ENCODE peak calls at places on chromosome 17, in ten cellular contexts. D is SW480; J is HEK293T; T is frontal cortex; M is A172; B is stimulated activated naive CD8-positive, alpha-beta T cell treated with anti-CD3 and anti-CD28 coated beads, Interleukin-15, Interleukin-2, amounts not matched to agents 100 U/mL and 50 U/mL, for 24 hours; P is cardiac muscle cell; G is EH; V is iris pigment epithelial cell; C is stimulated activated naive CD4-positive, alpha-beta T cell treated with Interleukin-2 at 50 U/mL for 16 hours. W is an unnamed sample.
A peak's percentile ranks its signal among the peaks of the same experiment; 100 is the strongest.

GRCh38 chr17:45782889-45783592 is 1.1 kb upstream of the CRHR1 start:
- DNase-seq in B (peak; percentile 74), C (peak; percentile 6), G (no peak), M (no peak), T (peak; percentile 66), P (peak; percentile 65), J (peak; percentile 91), V (peak; percentile 18), D (peak; percentile 60), W (no peak)

GRCh38 chr17:1201132-1201702 is 21.4 kb upstream of the ABR start:
- DNase-seq in V (no peak), T (no peak), P (no peak), G (no peak), B (peak; percentile 52), J (no peak), C (peak; percentile 23), M (no peak), D (no peak), W (no peak)

GRCh38 chr17:47949197-47949759 is 7.9 kb downstream of the PNPO start:
- DNase-seq in P (peak; percentile 91), D (peak; percentile 75), B (peak; percentile 92), G (peak; percentile 83), T (peak; percentile 73), C (peak; percentile 73), V (peak; percentile 79), M (peak; percentile 66), J (peak; percentile 81), W (peak; percentile 26)

GRCh38 chr17:50037321-50038107 is 18.4 kb upstream of the ITGA3 start:
- DNase-seq in M (peak; percentile 93), V (peak; percentile 86), G (peak; percentile 94), P (no peak), B (no peak), D (no peak), T (no peak), C (no peak), J (no peak), W (no peak)

GRCh38 chr17:21375162-21375560 is 996 bp upstream of the KCNJ12 start:
- DNase-seq in C (no peak), V (no peak), T (no peak), B (no peak), J (no peak), P (no peak), D (no peak), M (no peak), G (no peak), W (no peak)

GRCh38 chr17:80780381-80781187 is 211.1 kb upstream of the CHMP6 start:
- DNase-seq in P (no peak), T (no peak), G (no peak), V (peak; percentile 57), J (no peak), D (no peak), B (peak; percentile 70), C (no peak), M (no peak), W (no peak)

GRCh38 chr17:10702574-10702973 is 5.2 kb downstream of the ADPRM start:
- DNase-seq in D (no peak), G (peak; percentile 71), P (no peak), V (peak; percentile 88), T (no peak), M (no peak), J (no peak), B (no peak), C (no peak), W (no peak)

GRCh38 chr17:76909971-76910760 is 42.0 kb downstream of the MGAT5B start:
- DNase-seq in G (peak; percentile 60), D (peak; percentile 31), J (peak; percentile 55), M (peak; percentile 23), C (no peak), T (peak; percentile 54), P (peak; percentile 92), B (peak; percentile 44), V (peak; percentile 36), W (no peak)

GRCh38 chr17:64232466-64233262 is 30.4 kb downstream of the TEX2 start:
- DNase-seq in B (no peak), C (no peak), V (no peak), P (no peak), T (no peak), D (no peak), G (no peak), J (no peak), M (no peak), W (no peak)

GRCh38 chr17:32976131-32976530 is 15.5 kb upstream of the SPACA3 start:
- DNase-seq in B (no peak), M (no peak), P (no peak), C (no peak), J (no peak), G (no peak), V (no peak), T (no peak), D (no peak), W (no peak)

GRCh38 chr17:11950771-11951519 is 46.3 kb downstream of the ZNF18 start:
- DNase-seq in B (no peak), T (no peak), C (no peak), M (no peak), V (peak; percentile 12), G (no peak), D (no peak), P (no peak), J (no peak), W (no peak)

GRCh38 chr17:19756551-19756950 is 8.5 kb upstream of the ALDH3A1 start:
- DNase-seq in V (no peak), D (no peak), T (no peak), J (no peak), M (no peak), B (no peak), C (no peak), P (peak; percentile 27), G (no peak), W (no peak)

GRCh38 chr17:27207073-27207511 is 86.8 kb upstream of the WSB1 start:
- DNase-seq in M (peak; percentile 71), G (peak; percentile 78), V (peak; percentile 80), C (no peak), J (no peak), T (no peak), P (no peak), B (no peak), D (peak; percentile 16), W (no peak)

GRCh38 chr17:76967762-76968161 is 99.6 kb downstream of the MGAT5B start:
- DNase-seq in G (no peak), J (no peak), P (no peak), B (no peak), C (no peak), V (no peak), D (no peak), M (no peak), T (no peak), W (no peak)

GRCh38 chr17:71790791-71791190 is 330.0 kb upstream of the SOX9 start:
- DNase-seq in M (peak; percentile 34), G (peak; percentile 4), C (no peak), P (no peak), V (peak; percentile 8), D (no peak), J (no peak), T (peak; percentile 6), B (no peak), W (no peak)

GRCh38 chr17:81295678-81296381 is 723 bp upstream of the SLC38A10 start:
- DNase-seq in J (peak; percentile 59), C (peak; percentile 32), B (peak; percentile 40), D (peak; percentile 79), P (no peak), M (peak; percentile 44), V (peak; percentile 42), G (peak; percentile 63), T (peak; percentile 64), W (peak; percentile 14)

GRCh38 chr17:11996722-11997146 is 541 bp downstream of the ZNF18 start:
- DNase-seq in T (no peak), C (peak; percentile 47), D (peak; percentile 64), V (peak; percentile 33), B (no peak), P (peak; percentile 53), G (no peak), J (peak; percentile 31), M (peak; percentile 65), W (no peak)

GRCh38 chr17:58215685-58216084 is 3.4 kb downstream of the MKS1 start:
- DNase-seq in C (no peak), P (no peak), B (no peak), G (no peak), T (no peak), J (no peak), M (peak; percentile 16), V (no peak), D (no peak), W (no peak)

GRCh38 chr17:74520790-74521480 is 10.3 kb downstream of the CD300LB start:
- DNase-seq in V (no peak), B (no peak), G (no peak), C (no peak), M (peak; percentile 45), J (peak; percentile 4), T (no peak), P (no peak), D (no peak), W (no peak)

GRCh38 chr17:2837147-2837561 is 40.9 kb downstream of the RAP1GAP2 start:
- DNase-seq in J (no peak), B (peak; percentile 56), D (no peak), M (no peak), G (no peak), C (peak; percentile 16), P (no peak), V (no peak), T (no peak), W (no peak)

GRCh38 chr17:65554568-65555223 is 6.8 kb downstream of the AXIN2 start:
- DNase-seq in T (no peak), J (no peak), G (peak; percentile 70), C (no peak), V (no peak), P (peak; percentile 49), B (no peak), D (no peak), M (no peak), W (no peak)

GRCh38 chr17:4986403-4986802 is 1.1 kb downstream of the CAMTA2 start:
- DNase-seq in V (peak; percentile 30), J (no peak), G (peak; percentile 55), P (no peak), T (no peak), D (peak; percentile 21), B (no peak), M (no peak), C (no peak), W (no peak)

GRCh38 chr17:41404024-41404651 is 6.7 kb upstream of the KRT31 start:
- DNase-seq in J (no peak), V (peak; percentile 95), P (no peak), T (no peak), D (peak; percentile 100), G (peak; percentile 99), C (peak; percentile 29), M (peak; percentile 99), B (peak; percentile 56), W (no peak)

GRCh38 chr17:8392274-8392673 is 5.4 kb downstream of the RNF222 start:
- DNase-seq in C (no peak), J (no peak), P (no peak), B (no peak), D (no peak), V (no peak), M (no peak), T (no peak), G (no peak), W (no peak)

GRCh38 chr17:14886200-14886739 is 378.9 kb downstream of the PMP22 start:
- DNase-seq in J (peak; percentile 7), T (no peak), C (no peak), P (peak; percentile 1), V (peak; percentile 28), G (peak; percentile 46), D (peak; percentile 12), B (no peak), M (peak; percentile 14), W (no peak)

GRCh38 chr17:45104029-45104428 is 28.3 kb downstream of the PLCD3 start:
- DNase-seq in M (no peak), B (no peak), G (no peak), C (no peak), T (no peak), D (no peak), P (no peak), V (no peak), J (no peak), W (no peak)

GRCh38 chr17:77726549-77726957 is 231.9 kb upstream of the TNRC6C start:
- DNase-seq in C (no peak), T (no peak), V (no peak), M (no peak), P (no peak), B (no peak), D (no peak), J (no peak), G (no peak), W (no peak)